ENCODE peak calls at places on chromosomes 3 and 15, in five cellular contexts. Z is fibroblast of mammary gland, K is sigmoid colon, U is bronchial epithelial cell, D is neural progenitor cell. F is an unnamed sample.

GRCh38 chr3:63753567-63753966 is 65.5 kb upstream of the C3orf49 start:
- DNase-seq in Z (peak; percentile 44), K (no peak), U (peak; percentile 44), D (peak; percentile 28), F (no peak)

GRCh38 chr15:95994418-95994817 is 336.1 kb upstream of the NR2F2 start:
- DNase-seq in Z (peak; percentile 73), K (no peak), U (peak; percentile 21), D (no peak), F (no peak)

GRCh38 chr15:40307421-40308165 is at the start of gene PLCB2:
- DNase-seq in Z (no peak), K (peak; percentile 69), U (no peak), D (no peak), F (no peak)

GRCh38 chr15:79540551-79540950 is 108.4 kb downstream of the MINAR1 start:
- DNase-seq in Z (no peak), K (no peak), U (no peak), D (no peak), F (no peak)

GRCh38 chr3:76873509-76874242 is 166.2 kb upstream of the ROBO2 start:
- DNase-seq in Z (no peak), K (no peak), U (no peak), D (no peak), F (no peak)

GRCh38 chr15:70492240-70493177 is 270.8 kb downstream of the UACA start:
- DNase-seq in Z (peak; percentile 90), K (no peak), U (peak; percentile 87), D (no peak), F (peak; percentile 50)

GRCh38 chr15:85504739-85505676 is 124.6 kb downstream of the AKAP13 start:
- DNase-seq in Z (peak; percentile 81), K (no peak), U (peak; percentile 61), D (peak; percentile 66), F (no peak)

GRCh38 chr15:38652998-38653397 is 88.4 kb upstream of the RASGRP1 start:
- DNase-seq in Z (no peak), K (no peak), U (no peak), D (no peak), F (no peak)

GRCh38 chr15:69107025-69107620 is 53.3 kb upstream of the GLCE start:
- DNase-seq in Z (no peak), K (no peak), U (peak; percentile 83), D (no peak), F (no peak)

GRCh38 chr15:73691398-73691797 is 7.2 kb downstream of the CD276 start:
- DNase-seq in Z (peak; percentile 93), K (peak; percentile 74), U (peak; percentile 76), D (peak; percentile 76), F (no peak)

GRCh38 chr3:152398495-152398894 is 129.8 kb downstream of the MBNL1 start:
- DNase-seq in Z (no peak), K (no peak), U (no peak), D (peak; percentile 9), F (no peak)

GRCh38 chr15:92011611-92012367 is 158.3 kb downstream of the SLCO3A1 start:
- DNase-seq in Z (peak; percentile 33), K (no peak), U (peak; percentile 29), D (no peak), F (peak; percentile 20)

GRCh38 chr3:111828506-111828905 is 30.6 kb upstream of the PHLDB2 start:
- DNase-seq in Z (no peak), K (no peak), U (peak; percentile 47), D (no peak), F (no peak)

GRCh38 chr3:64686446-64686908 is 1.3 kb downstream of the ADAMTS9 start:
- DNase-seq in Z (peak; percentile 64), K (no peak), U (peak; percentile 54), D (peak; percentile 75), F (no peak)

GRCh38 chr3:140432176-140432753 is 245.6 kb upstream of the TRIM42 start:
- DNase-seq in Z (no peak), K (no peak), U (no peak), D (peak; percentile 27), F (no peak)

GRCh38 chr15:58734859-58735258 is 14.6 kb downstream of the ADAM10 start:
- DNase-seq in Z (peak; percentile 18), K (no peak), U (peak; percentile 79), D (no peak), F (no peak)

GRCh38 chr3:59774613-59775012 is 724.8 kb upstream of the CFAP20DC start:
- DNase-seq in Z (peak; percentile 82), K (no peak), U (peak; percentile 60), D (no peak), F (no peak)

DNA sequence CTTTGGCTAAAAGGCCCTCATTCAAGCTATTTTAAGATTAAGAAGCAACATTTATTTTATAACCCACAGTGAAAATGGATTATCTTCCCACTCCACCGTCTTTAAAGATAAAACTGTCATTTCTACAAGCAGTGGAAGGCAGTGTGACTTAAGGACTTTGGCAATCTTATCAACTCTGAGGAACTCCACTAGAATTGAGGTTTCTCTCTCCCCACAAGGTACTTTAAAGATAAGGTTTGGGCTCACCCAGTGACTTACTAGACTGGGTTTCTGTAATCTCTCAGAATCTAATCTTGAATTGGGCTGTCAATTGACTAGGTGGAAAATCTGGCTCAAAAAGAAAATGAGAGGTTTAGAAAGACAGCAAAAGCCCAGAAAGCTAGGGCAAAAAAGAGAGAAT is 21.7 kb downstream of the ZNF385D start:
- DNase-seq in Z (no peak), K (no peak), U (no peak), D (no peak), F (no peak)
- TF ChIP-seq CTCF in Z (no peak), K (no peak), U (no peak), D (no peak), F (no peak)

GRCh38 chr3:160719710-160720109 is 36.3 kb upstream of the PPM1L start:
- DNase-seq in Z (no peak), K (no peak), U (no peak), D (no peak), F (no peak)

GRCh38 chr3:160720123-160720746 is 35.8 kb upstream of the PPM1L start:
- DNase-seq in Z (no peak), K (no peak), U (peak; percentile 15), D (peak; percentile 24), F (no peak)

GRCh38 chr3:160722331-160722730 is 33.7 kb upstream of the PPM1L start:
- DNase-seq in Z (no peak), K (no peak), U (no peak), D (no peak), F (no peak)

DNA sequence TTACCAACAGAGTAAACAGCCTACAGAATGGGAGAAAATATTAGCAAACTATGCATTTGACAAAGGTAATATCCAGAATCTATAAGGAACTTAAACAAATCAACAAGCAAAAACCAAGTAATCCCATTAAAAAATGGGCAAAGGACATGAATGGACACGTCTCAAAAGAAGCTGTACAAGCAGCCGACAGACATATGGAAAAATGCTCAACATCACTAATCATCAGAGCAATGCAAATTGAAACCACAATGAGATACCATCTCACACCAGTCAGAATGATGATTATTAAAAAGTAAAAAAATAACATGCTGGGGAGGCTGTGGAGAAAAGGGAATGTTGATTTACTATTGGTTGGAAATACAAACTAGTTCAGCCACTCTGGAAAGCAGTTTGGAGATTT is 30.7 kb upstream of the PPM1L start:
- DNase-seq in Z (no peak), K (no peak), U (peak; percentile 61), D (no peak), F (no peak)
- H3K4me3 ChIP-seq in Z (no peak overlapping the region), K (no peak overlapping the region), U (no peak overlapping the region), D (no peak overlapping the region), F (no peak overlapping the region)

GRCh38 chr3:197552198-197552597 is 3.6 kb downstream of the BDH1 start:
- DNase-seq in Z (no peak), K (no peak), U (no peak), D (no peak), F (no peak)

GRCh38 chr3:197554562-197555280 is 1.0 kb downstream of the BDH1 start:
- DNase-seq in Z (peak; percentile 94), K (peak; percentile 98), U (peak; percentile 87), D (peak; percentile 99), F (peak; percentile 60)

GRCh38 chr3:197558000-197558399 is 2.2 kb upstream of the BDH1 start:
- DNase-seq in Z (no peak), K (no peak), U (no peak), D (no peak), F (no peak)

GRCh38 chr3:197554196-197554561 is 1.6 kb downstream of the BDH1 start:
- DNase-seq in Z (no peak), K (no peak), U (no peak), D (no peak), F (no peak)

GRCh38 chr3:197555281-197556261 is at the start of gene BDH1:
- DNase-seq in Z (no peak), K (no peak), U (peak; percentile 29), D (peak; percentile 79), F (no peak)
- TF ChIP-seq CTCF in Z (no peak), K (no peak), U (no peak), D (peak; percentile 25), F (no peak)

DNA sequence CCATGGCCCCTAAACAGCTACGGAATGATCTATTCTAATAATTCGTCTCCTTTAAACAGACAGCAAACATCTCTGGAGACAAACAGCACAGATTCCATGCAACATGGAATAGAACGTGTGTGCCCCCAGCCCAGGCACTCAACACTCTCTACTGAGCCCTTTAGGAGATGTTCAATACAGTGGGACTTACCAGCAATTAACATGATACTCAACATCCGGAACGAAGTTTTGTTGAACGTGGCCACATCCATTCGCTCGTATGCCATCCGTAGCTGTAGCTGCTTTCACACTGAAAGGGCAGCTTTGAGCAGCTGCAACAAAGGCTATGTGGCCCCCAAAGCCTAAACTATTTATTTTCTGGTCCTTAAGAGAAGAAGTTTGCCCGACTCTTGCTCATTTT is 3.5 kb downstream of the ADAMTS17 start:
- DNase-seq in Z (no peak), K (no peak), U (no peak), D (no peak), F (no peak)
- H3K4me3 ChIP-seq in Z (no peak overlapping the region), K (no peak overlapping the region), U (no peak overlapping the region), D (no peak overlapping the region), F (no peak overlapping the region)

GRCh38 chr15:28022961-28023360 is 76.2 kb downstream of the OCA2 start:
- DNase-seq in Z (no peak), K (no peak), U (no peak), D (no peak), F (no peak)

GRCh38 chr15:28022181-28022580 is 76.9 kb downstream of the OCA2 start:
- DNase-seq in Z (no peak), K (no peak), U (no peak), D (no peak), F (no peak)

GRCh38 chr15:28020644-28021043 is 78.5 kb downstream of the OCA2 start:
- DNase-seq in Z (no peak), K (no peak), U (no peak), D (no peak), F (no peak)

GRCh38 chr15:28019594-28020320 is 79.4 kb downstream of the OCA2 start:
- DNase-seq in Z (no peak), K (no peak), U (no peak), D (peak; percentile 68), F (no peak)

DNA sequence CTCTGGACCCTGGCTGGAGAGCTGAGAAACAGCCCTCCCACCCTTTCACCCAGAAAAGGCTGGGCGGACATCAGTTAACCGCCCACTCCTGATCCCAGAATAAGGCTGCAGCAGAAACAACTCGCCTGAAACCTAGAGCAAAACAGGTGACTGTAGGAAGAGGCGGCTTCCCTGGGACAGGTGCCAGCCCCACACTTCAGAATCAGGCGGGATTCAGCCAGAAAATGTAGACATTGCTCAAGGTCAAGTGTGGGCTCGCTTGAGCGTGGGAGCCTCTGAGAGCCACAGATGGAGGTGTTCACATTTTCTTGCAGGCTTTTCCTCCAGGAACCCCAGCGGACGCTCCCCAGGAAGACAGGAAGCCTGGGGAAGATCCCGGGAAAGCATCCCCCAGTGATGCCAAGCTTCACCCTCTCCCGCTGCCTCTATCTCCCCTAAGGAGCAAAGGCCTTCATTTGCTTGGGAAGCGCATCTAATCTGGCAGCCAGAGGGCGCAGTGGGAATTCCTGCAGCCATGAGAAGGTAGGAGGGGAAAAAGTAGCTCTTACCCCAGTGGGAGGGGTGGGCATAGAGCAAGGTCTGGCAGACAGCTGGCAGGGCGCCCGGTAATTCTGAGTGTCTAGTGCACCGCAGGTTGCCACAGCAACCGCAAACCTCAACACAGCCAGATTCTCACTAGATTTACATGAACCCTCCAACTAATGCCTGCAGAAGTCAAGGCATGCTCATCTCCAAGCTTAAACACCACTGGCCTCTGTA is 77.7 kb downstream of the OCA2 start:
- DNase-seq in Z (peak; percentile 11), K (no peak), U (peak; percentile 34), D (peak; percentile 63), F (peak; percentile 63)
- TF ChIP-seq CTCF in Z (no peak), K (no peak), U (peak; percentile 37), D (peak; percentile 65), F (peak; percentile 85)